ENCODE peak calls at places on chromosome 2, in seven cellular contexts. C, E, H, J, N, R and V are unnamed samples.
A peak's percentile ranks its signal among the peaks of the same experiment; 100 is the strongest.

GRCh38 chr2:125424386-125424785 is 1231.6 kb upstream of the GYPC start:
- DNase-seq in C (no peak), E (no peak), H (no peak), J (no peak), N (no peak), R (no peak), V (no peak)

GRCh38 chr2:25341753-25342371 is at the start of gene DNMT3A:
- DNase-seq in C (no peak), E (peak; percentile 46), H (peak; percentile 68), J (peak; percentile 57), N (peak; percentile 49), R (peak; percentile 90), V (peak; percentile 15)

GRCh38 chr2:208315081-208315788 is 49.2 kb downstream of the PIKFYVE start:
- DNase-seq in C (peak; percentile 30), E (no peak), H (peak; percentile 6), J (peak; percentile 28), N (peak; percentile 92), R (peak; percentile 69), V (no peak)

GRCh38 chr2:135150711-135151110 is 98.6 kb downstream of the RAB3GAP1 start:
- DNase-seq in C (no peak), E (no peak), H (no peak), J (no peak), N (no peak), R (no peak), V (no peak)

GRCh38 chr2:196239622-196240587 is 68.5 kb upstream of the STK17B start:
- DNase-seq in C (no peak), E (peak; percentile 66), H (peak; percentile 82), J (peak; percentile 74), N (peak; percentile 87), R (no peak), V (peak; percentile 85)

GRCh38 chr2:215917953-215918620 is 95.3 kb downstream of the MREG start:
- DNase-seq in C (no peak), E (no peak), H (no peak), J (peak; percentile 85), N (peak; percentile 44), R (peak; percentile 56), V (no peak)

GRCh38 chr2:100194951-100195350 is 52.6 kb upstream of the AFF3 start:
- DNase-seq in C (no peak), E (no peak), H (no peak), J (no peak), N (no peak), R (no peak), V (no peak)

GRCh38 chr2:216691210-216691741 is 4.1 kb downstream of the IGFBP5 start:
- DNase-seq in C (no peak), E (no peak), H (peak; percentile 37), J (peak; percentile 73), N (peak; percentile 28), R (peak; percentile 84), V (no peak)

GRCh38 chr2:152409691-152410597 is 75.0 kb downstream of the FMNL2 start:
- DNase-seq in C (no peak), E (no peak), H (no peak), J (no peak), N (peak; percentile 77), R (peak; percentile 61), V (no peak)

GRCh38 chr2:113847144-113847543 is 42.7 kb upstream of the ACTR3 start:
- DNase-seq in C (peak; percentile 10), E (no peak), H (no peak), J (peak; percentile 31), N (peak; percentile 92), R (peak; percentile 70), V (no peak)

GRCh38 chr2:54206596-54206995 is 49.4 kb downstream of the TSPYL6 start:
- DNase-seq in C (no peak), E (no peak), H (no peak), J (peak; percentile 47), N (peak; percentile 63), R (peak; percentile 26), V (no peak)

GRCh38 chr2:17441055-17441771 is 77.0 kb downstream of the RAD51AP2 start:
- DNase-seq in C (no peak), E (no peak), H (no peak), J (no peak), N (no peak), R (no peak), V (no peak)

GRCh38 chr2:224650815-224651439 is 65.2 kb downstream of the CCDC195 start:
- DNase-seq in C (peak; percentile 40), E (no peak), H (no peak), J (peak; percentile 55), N (peak; percentile 64), R (peak; percentile 52), V (no peak)

GRCh38 chr2:13195270-13195669 is 478.5 kb downstream of the TRIB2 start:
- DNase-seq in C (no peak), E (no peak), H (no peak), J (no peak), N (no peak), R (no peak), V (no peak)

GRCh38 chr2:99881901-99882591 is 260.3 kb downstream of the AFF3 start:
- DNase-seq in C (peak; percentile 73), E (no peak), H (no peak), J (peak; percentile 95), N (peak; percentile 82), R (peak; percentile 15), V (no peak)